ENCODE peak calls at places on chromosome 2, in four cellular contexts. B is esophagus squamous epithelium; Q is brain microvascular endothelial cell; T is CD8-positive, alpha-beta memory T cell. A is an unnamed sample. For H3K36me3, the result is how much of the 10 kb centered on the place peaks cover.

GRCh38 chr2:176589287-176589686 is 320.0 kb downstream of the MTX2 start:
- DNase-seq in B (no peak), Q (no peak), T (no peak), A (no peak)

GRCh38 chr2:235046561-235046960 is 94.7 kb downstream of the SH3BP4 start:
- DNase-seq in B (no peak), Q (no peak), T (no peak), A (no peak)

GRCh38 chr2:160918909-160919503 is 241.2 kb upstream of the TANK start:
- DNase-seq in B (no peak), Q (peak), T (peak), A (peak)

GRCh38 chr2:139720056-139720455 is 939.9 kb upstream of the NXPH2 start:
- DNase-seq in B (no peak), Q (no peak), T (no peak), A (no peak)

GRCh38 chr2:57516740-57517340 is 529.8 kb upstream of the VRK2 start:
- DNase-seq in B (no peak), Q (no peak), T (no peak), A (no peak)

GRCh38 chr2:3130889-3131635 is 246.6 kb downstream of the EIPR1 start:
- DNase-seq in B (no peak), Q (no peak), T (no peak), A (no peak)

GRCh38 chr2:235263205-235264120 is 230.4 kb upstream of the AGAP1 start:
- DNase-seq in B (no peak), Q (peak), T (no peak), A (no peak)

GRCh38 chr2:207296265-207296948 is 130.7 kb upstream of the KLF7 start:
- DNase-seq in B (no peak), Q (no peak), T (no peak), A (no peak)

GRCh38 chr2:28665041-28665704 is 86.5 kb upstream of the PPP1CB start:
- DNase-seq in B (no peak), Q (peak), T (no peak), A (no peak)

GRCh38 chr2:229176136-229176535 is 95.0 kb downstream of the PID1 start:
- DNase-seq in B (no peak), Q (no peak), T (no peak), A (no peak)

GRCh38 chr2:12715258-12715865 is 1.4 kb upstream of the TRIB2 start:
- DNase-seq in B (no peak), Q (no peak), T (no peak), A (no peak)

GRCh38 chr2:164675027-164675426 is 53.7 kb upstream of the GRB14 start:
- DNase-seq in B (no peak), Q (no peak), T (no peak), A (no peak)

GRCh38 chr2:219010162-219010756 is 17.0 kb upstream of the CRYBA2 start:
- DNase-seq in B (no peak), Q (no peak), T (no peak), A (no peak)

GRCh38 chr2:217683096-217683870 is 319.5 kb downstream of the TNS1 start:
- DNase-seq in B (no peak), Q (no peak), T (no peak), A (no peak)

GRCh38 chr2:224819075-224819474 is 102.9 kb upstream of the CCDC195 start:
- DNase-seq in B (no peak), Q (no peak), T (no peak), A (no peak)

GRCh38 chr2:159300586-159300985 is 14.1 kb upstream of the WDSUB1 start:
- DNase-seq in B (no peak), Q (no peak), T (no peak), A (no peak)

GRCh38 chr2:11807156-11808015 is 61.0 kb downstream of the LPIN1 start:
- DNase-seq in B (no peak), Q (no peak), T (no peak), A (no peak)

GRCh38 chr2:223950448-223951347 is 5.6 kb upstream of the WDFY1 start:
- DNase-seq in B (no peak), Q (no peak), T (no peak), A (no peak)

GRCh38 chr2:57669570-57669969 is 377.0 kb upstream of the VRK2 start:
- DNase-seq in B (no peak), Q (no peak), T (no peak), A (no peak)

GRCh38 chr2:203802277-203803045 is 65.1 kb upstream of the CTLA4 start:
- DNase-seq in B (no peak), Q (peak), T (no peak), A (no peak)

GRCh38 chr2:38076710-38077430 is 919 bp upstream of the CYP1B1 start:
- DNase-seq in B (no peak), Q (peak), T (no peak), A (peak)

GRCh38 chr2:121146630-121147029 is 138.4 kb downstream of the TFCP2L1 start:
- DNase-seq in B (no peak), Q (no peak), T (no peak), A (no peak)

GRCh38 chr2:158796606-158797005 is 1.5 kb downstream of the DAPL1 start:
- DNase-seq in B (no peak), Q (no peak), T (no peak), A (no peak)

GRCh38 chr2:11097038-11097720 is 58.1 kb upstream of the SLC66A3 start:
- DNase-seq in B (no peak), Q (peak), T (no peak), A (no peak)

GRCh38 chr2:189362283-189362682 is 79.0 kb upstream of the WDR75 start:
- DNase-seq in B (no peak), Q (no peak), T (no peak), A (no peak)

GRCh38 chr2:24228470-24228869 is 53.6 kb downstream of the FAM228A start:
- DNase-seq in B (no peak), Q (no peak), T (no peak), A (no peak)

GRCh38 chr2:229566380-229566779 is 148.0 kb downstream of the DNER start:
- DNase-seq in B (no peak), Q (no peak), T (no peak), A (no peak)

GRCh38 chr2:225735844-225736243 is 336.3 kb downstream of the NYAP2 start:
- DNase-seq in B (no peak), Q (peak), T (no peak), A (no peak)

GRCh38 chr2:31335921-31336570 is 78.5 kb downstream of the XDH start:
- DNase-seq in B (no peak), Q (peak), T (no peak), A (no peak)

GRCh38 chr2:4976407-4976806 is 715.8 kb upstream of the SOX11 start:
- DNase-seq in B (no peak), Q (no peak), T (no peak), A (no peak)

GRCh38 chr2:191010887-191011885 is 2.8 kb downstream of the STAT1 start:
- DNase-seq in B (no peak), Q (no peak), T (no peak), A (no peak)

GRCh38 chr2:233627331-233628025 is 8.8 kb upstream of the UGT1A10 start:
- DNase-seq in B (no peak), Q (no peak), T (no peak), A (no peak)

DNA sequence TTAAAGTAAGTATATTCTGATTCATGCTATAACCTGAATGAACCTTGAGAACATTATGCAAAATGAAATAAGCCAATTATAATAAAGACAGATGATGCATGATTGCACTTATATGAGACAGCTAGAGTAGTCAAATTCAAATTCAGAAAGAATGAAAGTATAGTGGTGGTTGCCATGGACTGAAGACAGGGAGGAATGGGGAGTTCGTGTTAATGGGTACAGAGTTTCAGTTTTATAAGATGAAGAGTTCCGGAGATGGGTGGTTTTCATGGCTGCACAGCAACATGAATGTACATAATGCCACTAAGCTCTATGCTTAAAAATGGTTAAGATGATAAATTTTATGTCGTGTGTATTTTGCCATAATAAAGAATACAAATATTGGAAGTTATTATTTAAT is 751.2 kb downstream of the TSN start:
- DNase-seq in B (no peak), Q (no peak), T (no peak), A (no peak)
- H3K36me3 ChIP-seq in B (under half), Q (under half), T (under half), A (under half)

GRCh38 chr2:117963446-117963845 is 50.4 kb downstream of the CCDC93 start:
- DNase-seq in B (no peak), Q (no peak), T (no peak), A (no peak)
- H3K36me3 ChIP-seq in B (under half), Q (under half), T (under half), A (under half)

GRCh38 chr2:128108166-128108565 is 17.2 kb downstream of the UGGT1 start:
- DNase-seq in B (no peak), Q (no peak), T (no peak), A (no peak)
- H3K36me3 ChIP-seq in B (under half), Q (under half), T (under half), A (under half)

DNA sequence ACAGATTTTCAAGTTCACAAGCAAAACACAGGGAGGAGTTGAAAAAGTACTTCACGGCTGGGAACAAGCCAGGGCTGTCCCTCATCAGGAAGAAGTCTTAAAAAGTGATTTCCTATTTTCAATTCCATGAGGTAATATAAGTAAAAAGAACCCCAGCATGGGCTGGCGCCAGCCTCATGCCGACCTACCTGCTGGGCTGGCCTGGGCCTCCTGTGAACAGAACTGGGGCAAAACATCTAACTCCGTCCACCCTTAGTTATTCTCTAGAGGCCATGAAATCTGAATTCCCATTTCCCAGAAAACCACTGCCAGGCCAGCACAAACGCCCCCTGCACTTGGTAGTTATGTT is 68.9 kb downstream of the POLR1A start:
- DNase-seq in B (no peak), Q (no peak), T (no peak), A (no peak)
- H3K36me3 ChIP-seq in B (under half), Q (half or more), T (under half), A (under half)

GRCh38 chr2:181917378-181917735 is 25.8 kb downstream of the ITPRID2 start:
- DNase-seq in B (no peak), Q (no peak), T (no peak), A (no peak)

GRCh38 chr2:181918188-181918587 is 26.7 kb downstream of the ITPRID2 start:
- DNase-seq in B (no peak), Q (no peak), T (no peak), A (no peak)

GRCh38 chr2:181924336-181924735 is 32.8 kb downstream of the ITPRID2 start:
- DNase-seq in B (no peak), Q (no peak), T (no peak), A (no peak)

DNA sequence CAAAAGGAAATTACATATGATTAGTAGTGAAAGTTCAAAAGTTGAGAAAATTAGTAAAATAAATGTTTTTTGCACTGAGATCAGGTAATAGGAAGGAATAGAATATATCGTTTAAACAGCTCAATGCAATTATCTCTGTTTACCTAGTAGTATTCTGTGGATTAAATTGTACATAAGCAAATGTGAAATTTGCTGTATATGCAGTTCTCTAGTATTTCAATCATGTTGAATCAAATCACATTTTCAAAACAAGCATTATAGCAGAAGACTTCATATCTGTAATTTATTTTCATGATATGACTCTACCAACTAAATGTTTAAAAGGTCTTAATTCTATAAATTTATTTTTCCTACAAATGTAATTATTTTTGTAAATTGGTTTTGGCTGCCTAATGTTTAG is 31.6 kb downstream of the ITPRID2 start:
- DNase-seq in B (no peak), Q (no peak), T (no peak), A (no peak)
- H3K36me3 ChIP-seq in B (under half), Q (half or more), T (under half), A (under half)

DNA sequence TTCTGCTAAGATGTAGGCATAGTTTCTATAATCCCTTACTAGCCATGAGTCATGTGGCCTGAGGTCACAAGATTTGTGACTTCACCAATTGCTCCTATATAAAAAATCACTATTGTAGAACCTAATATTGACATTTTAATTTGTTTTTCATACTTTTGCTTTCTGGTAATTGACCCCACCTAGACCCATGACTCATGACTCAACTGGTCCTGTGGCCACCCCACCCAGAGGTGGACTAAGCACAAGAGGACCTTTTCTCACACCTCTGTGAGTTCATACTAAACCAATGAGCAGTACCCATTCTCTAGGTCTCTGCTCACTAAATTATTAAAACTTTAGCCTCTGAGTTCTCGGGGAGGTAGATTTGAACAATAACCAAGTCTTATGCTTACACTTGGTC is 1567.5 kb upstream of the LRRTM1 start:
- DNase-seq in B (no peak), Q (no peak), T (no peak), A (no peak)
- H3K36me3 ChIP-seq in B (under half), Q (under half), T (under half), A (under half)

GRCh38 chr2:54629914-54630609 is 93.4 kb upstream of the EML6 start:
- DNase-seq in B (no peak), Q (peak), T (no peak), A (no peak)
- H3K36me3 ChIP-seq in B (under half), Q (half or more), T (half or more), A (under half)

DNA sequence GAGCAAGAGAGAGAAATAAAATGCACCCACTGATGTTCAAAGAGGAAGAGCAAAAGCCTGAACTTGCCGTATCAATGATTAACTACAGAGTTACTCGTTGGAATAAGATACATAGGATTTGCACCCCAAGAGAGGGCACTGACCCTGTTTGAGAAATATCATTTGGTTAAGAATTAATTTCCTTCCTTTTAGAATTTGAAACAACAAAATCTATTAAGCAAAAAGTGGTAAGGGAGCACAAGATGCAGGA is 21.6 kb upstream of the HNMT start:
- DNase-seq in B (no peak), Q (no peak), T (no peak), A (no peak)
- H3K36me3 ChIP-seq in B (under half), Q (under half), T (under half), A (under half)

GRCh38 chr2:201016859-201017258 is 53.4 kb upstream of the ORC2 start:
- DNase-seq in B (no peak), Q (no peak), T (no peak), A (no peak)
- H3K36me3 ChIP-seq in B (under half), Q (under half), T (under half), A (under half)

DNA sequence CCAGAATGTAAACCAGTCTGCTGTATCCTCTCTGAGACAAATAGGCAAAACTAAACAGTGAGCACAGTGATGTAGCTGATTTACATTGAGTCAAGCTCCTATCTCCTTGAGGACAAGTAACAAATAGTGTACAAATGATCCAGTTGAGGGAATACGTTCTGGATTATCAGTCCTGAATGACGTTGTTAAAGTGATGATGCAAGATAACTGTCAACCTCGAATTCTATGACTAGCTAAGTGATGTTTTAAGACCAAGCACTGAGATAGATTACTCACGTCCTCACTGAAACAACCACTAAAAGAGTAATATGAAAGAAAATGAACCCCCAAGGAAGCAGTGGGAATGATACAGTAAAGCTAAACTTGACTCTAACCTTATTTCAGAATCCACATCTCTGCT is 46.8 kb downstream of the SMC6 start:
- DNase-seq in B (no peak), Q (no peak), T (no peak), A (no peak)
- H3K36me3 ChIP-seq in B (under half), Q (under half), T (under half), A (under half)